ENCODE peak calls at places on chromosomes 12 and 14, in ten cellular contexts. U, T, D, A, L, S, V, F, P and C are unnamed samples.

GRCh38 chr12:88371416-88372183 is 208.7 kb downstream of the KITLG start:
- DNase-seq in U (no peak), T (no peak), D (no peak), A (peak), L (no peak), S (no peak), V (peak), F (no peak), P (peak), C (no peak)

GRCh38 chr14:23704890-23705289 is 68.7 kb downstream of the DHRS2 start:
- DNase-seq in U (no peak), T (no peak), D (no peak), A (no peak), L (peak), S (peak), V (no peak), F (peak), P (no peak), C (no peak)

GRCh38 chr12:131092911-131093901 is 139.5 kb downstream of the ADGRD1 start:
- DNase-seq in U (no peak), T (no peak), D (peak), A (no peak), L (no peak), S (peak), V (no peak), F (peak), P (peak), C (no peak)

GRCh38 chr14:59481407-59482119 is 2.6 kb downstream of the L3HYPDH start:
- DNase-seq in U (no peak), T (no peak), D (no peak), A (peak), L (no peak), S (no peak), V (peak), F (no peak), P (no peak), C (peak)

GRCh38 chr14:33916663-33917565 is 34.0 kb downstream of the EGLN3 start:
- DNase-seq in U (no peak), T (no peak), D (no peak), A (peak), L (peak), S (peak), V (no peak), F (no peak), P (no peak), C (no peak)

GRCh38 chr12:8914716-8915526 is 612 bp downstream of the PHC1 start:
- DNase-seq in U (peak), T (peak), D (peak), A (peak), L (peak), S (peak), V (peak), F (peak), P (peak), C (peak)

GRCh38 chr12:131454418-131455217 is 256.3 kb upstream of the SFSWAP start:
- DNase-seq in U (no peak), T (no peak), D (peak), A (no peak), L (peak), S (peak), V (no peak), F (peak), P (peak), C (no peak)

GRCh38 chr14:85060116-85060515 is 469.8 kb upstream of the FLRT2 start:
- DNase-seq in U (no peak), T (no peak), D (no peak), A (peak), L (no peak), S (no peak), V (peak), F (no peak), P (no peak), C (no peak)

GRCh38 chr12:78096909-78097597 is 266.4 kb downstream of the NAV3 start:
- DNase-seq in U (no peak), T (peak), D (no peak), A (peak), L (no peak), S (no peak), V (peak), F (no peak), P (no peak), C (no peak)

GRCh38 chr12:32494676-32495075 is 95.3 kb downstream of the FGD4 start:
- DNase-seq in U (no peak), T (no peak), D (no peak), A (no peak), L (no peak), S (no peak), V (no peak), F (peak), P (no peak), C (no peak)

GRCh38 chr12:69575346-69575745 is 9.9 kb upstream of the CCT2 start:
- DNase-seq in U (no peak), T (no peak), D (no peak), A (no peak), L (no peak), S (no peak), V (no peak), F (no peak), P (no peak), C (peak)

GRCh38 chr12:111034911-111035577 is 114.7 kb upstream of the MYL2 start:
- DNase-seq in U (no peak), T (no peak), D (no peak), A (no peak), L (no peak), S (no peak), V (no peak), F (no peak), P (no peak), C (no peak)

GRCh38 chr12:89354630-89354931 is 2.3 kb upstream of the DUSP6 start:
- DNase-seq in U (no peak), T (no peak), D (no peak), A (peak), L (no peak), S (peak), V (peak), F (no peak), P (no peak), C (no peak)

GRCh38 chr12:46579474-46579873 is 206.9 kb upstream of the SLC38A2 start:
- DNase-seq in U (no peak), T (no peak), D (no peak), A (no peak), L (no peak), S (no peak), V (no peak), F (no peak), P (no peak), C (no peak)